ENCODE peak calls at places on chromosomes 16 and 17, in four cellular contexts. One of them, this sample, is unnamed.

GRCh38 chr16:3902731-3903130 is 22.2 kb upstream of the CREBBP start:
- DNase-seq in HepG2: no peak
- DNase-seq in GM12878: no peak
- DNase-seq in K562: no peak
- DNase-seq in this sample: no peak

GRCh38 chr17:45305532-45306087 is 11.2 kb downstream of the MAP3K14 start:
- DNase-seq in HepG2: no peak
- DNase-seq in GM12878: no peak
- DNase-seq in K562: no peak
- DNase-seq in this sample: no peak

GRCh38 chr17:82668631-82669099 is 20.4 kb upstream of the WDR45B start:
- DNase-seq in HepG2: peak
- DNase-seq in GM12878: no peak
- DNase-seq in K562: peak
- DNase-seq in this sample: peak

GRCh38 chr17:44314869-44315661 is 6.7 kb downstream of the RUNDC3A start:
- DNase-seq in HepG2: no peak
- DNase-seq in GM12878: no peak
- DNase-seq in K562: peak
- DNase-seq in this sample: peak

GRCh38 chr17:48003686-48004120 is 32.8 kb downstream of the CDK5RAP3 start:
- DNase-seq in HepG2: no peak
- DNase-seq in GM12878: no peak
- DNase-seq in K562: no peak
- DNase-seq in this sample: no peak

GRCh38 chr16:11857161-11857560 is 5.8 kb upstream of the RSL1D1 start:
- DNase-seq in HepG2: no peak
- DNase-seq in GM12878: no peak
- DNase-seq in K562: no peak
- DNase-seq in this sample: no peak

GRCh38 chr17:34613064-34614019 is 34.0 kb downstream of the TMEM132E start:
- DNase-seq in HepG2: no peak
- DNase-seq in GM12878: no peak
- DNase-seq in K562: peak
- DNase-seq in this sample: peak

GRCh38 chr17:73976676-73977521 is 226.6 kb upstream of the RPL38 start:
- DNase-seq in HepG2: no peak
- DNase-seq in GM12878: no peak
- DNase-seq in K562: peak
- DNase-seq in this sample: no peak

GRCh38 chr16:65178151-65178550 is 56.3 kb upstream of the CDH11 start:
- DNase-seq in HepG2: no peak
- DNase-seq in GM12878: no peak
- DNase-seq in K562: no peak
- DNase-seq in this sample: no peak

GRCh38 chr16:83494459-83494858 is 313.3 kb upstream of the HSBP1 start:
- DNase-seq in HepG2: no peak
- DNase-seq in GM12878: no peak
- DNase-seq in K562: no peak
- DNase-seq in this sample: no peak
- TF ChIP-seq CREM in HepG2: no peak
- TF ChIP-seq CREM in GM12878: no peak
- TF ChIP-seq CREM in K562: no peak
- TF ChIP-seq CREM in this sample: no peak

GRCh38 chr17:46796524-46796923 is 22.0 kb downstream of the WNT3 start:
- DNase-seq in HepG2: no peak
- DNase-seq in GM12878: no peak
- DNase-seq in K562: peak
- DNase-seq in this sample: no peak

GRCh38 chr17:46795379-46795952 is 23.0 kb downstream of the WNT3 start:
- DNase-seq in HepG2: peak
- DNase-seq in GM12878: no peak
- DNase-seq in K562: peak
- DNase-seq in this sample: no peak

GRCh38 chr17:46796080-46796479 is 22.4 kb downstream of the WNT3 start:
- DNase-seq in HepG2: no peak
- DNase-seq in GM12878: no peak
- DNase-seq in K562: no peak
- DNase-seq in this sample: no peak

GRCh38 chr17:46793541-46793940 is 25.0 kb downstream of the WNT3 start:
- DNase-seq in HepG2: no peak
- DNase-seq in GM12878: no peak
- DNase-seq in K562: no peak
- DNase-seq in this sample: no peak

GRCh38 chr17:46794318-46794717 is 24.2 kb downstream of the WNT3 start:
- DNase-seq in HepG2: no peak
- DNase-seq in GM12878: no peak
- DNase-seq in K562: no peak
- DNase-seq in this sample: no peak
- TF ChIP-seq CREM in HepG2: no peak
- TF ChIP-seq CREM in GM12878: no peak
- TF ChIP-seq CREM in K562: no peak
- TF ChIP-seq CREM in this sample: no peak

GRCh38 chr16:17232487-17232886 is 238.3 kb downstream of the XYLT1 start:
- DNase-seq in HepG2: no peak
- DNase-seq in GM12878: no peak
- DNase-seq in K562: no peak
- DNase-seq in this sample: no peak

GRCh38 chr16:17237350-17237944 is 233.3 kb downstream of the XYLT1 start:
- DNase-seq in HepG2: no peak
- DNase-seq in GM12878: no peak
- DNase-seq in K562: no peak
- DNase-seq in this sample: no peak

GRCh38 chr16:17233301-17234002 is 237.3 kb downstream of the XYLT1 start:
- DNase-seq in HepG2: no peak
- DNase-seq in GM12878: no peak
- DNase-seq in K562: no peak
- DNase-seq in this sample: no peak

GRCh38 chr16:17238285-17239028 is 232.3 kb downstream of the XYLT1 start:
- DNase-seq in HepG2: no peak
- DNase-seq in GM12878: no peak
- DNase-seq in K562: no peak
- DNase-seq in this sample: no peak

DNA sequence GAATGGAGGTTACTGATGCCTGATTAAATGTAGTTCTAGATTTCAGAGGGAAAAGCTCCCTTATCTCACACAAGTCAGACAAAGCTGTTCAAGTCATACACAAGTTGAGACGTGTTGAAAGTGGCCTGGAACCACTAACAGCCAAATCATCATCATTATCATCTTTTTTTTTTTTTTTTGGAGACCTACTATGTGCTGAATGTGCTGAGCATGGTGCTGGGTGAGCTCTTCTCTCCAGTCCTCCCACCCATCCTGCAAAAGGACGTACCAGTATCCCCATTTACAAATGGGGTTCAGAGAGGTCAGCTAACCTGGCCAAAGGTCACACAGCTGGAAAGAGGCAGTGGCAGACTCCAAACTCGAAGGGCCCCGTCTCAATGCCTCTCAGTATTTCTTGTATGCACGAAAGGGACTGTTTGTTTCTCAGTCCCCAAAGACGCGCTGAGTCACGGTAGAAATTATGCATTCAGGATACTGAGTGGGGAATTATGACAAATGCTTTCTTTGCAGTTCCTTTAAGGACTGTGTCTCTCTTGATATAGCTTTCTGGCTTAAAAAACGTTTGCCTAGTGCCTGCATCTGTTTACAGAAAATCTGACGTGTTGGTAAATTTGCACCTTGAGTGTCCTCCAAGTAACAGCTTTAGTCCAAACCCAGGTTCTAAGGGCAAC is 235.5 kb downstream of the XYLT1 start:
- DNase-seq in HepG2: no peak
- DNase-seq in GM12878: no peak
- DNase-seq in K562: no peak
- DNase-seq in this sample: no peak
- TF ChIP-seq CREM in HepG2: no peak
- TF ChIP-seq CREM in GM12878: no peak
- TF ChIP-seq CREM in K562: no peak
- TF ChIP-seq CREM in this sample: no peak

GRCh38 chr16:66502020-66502913 is 47.7 kb downstream of the TK2 start:
- DNase-seq in HepG2: peak
- DNase-seq in GM12878: no peak
- DNase-seq in K562: no peak
- DNase-seq in this sample: no peak
- TF ChIP-seq CREM in HepG2: no peak
- TF ChIP-seq CREM in GM12878: no peak
- TF ChIP-seq CREM in K562: no peak
- TF ChIP-seq CREM in this sample: no peak

This sample was measured in WTC11.